ENCODE peak calls at places on chromosomes 7 and 10, in four cellular contexts. B is GM12878, H is HepG2, Z is K562. P is an unnamed sample.

GRCh38 chr10:118101501-118101900 is 54.8 kb upstream of the RAB11FIP2 start:
- DNase-seq in Z (no peak), B (no peak), H (no peak), P (no peak)

GRCh38 chr7:157429001-157429679 is 92.3 kb downstream of the DNAJB6 start:
- DNase-seq in B (no peak), H (no peak), Z (no peak), P (no peak)

GRCh38 chr10:67612577-67613537 is 83.1 kb downstream of the CTNNA3 start:
- DNase-seq in H (no peak), Z (no peak), B (peak; percentile 59), P (no peak)

GRCh38 chr10:86958109-86958830 is at the start of gene SNCG:
- DNase-seq in Z (peak; percentile 83), H (no peak), B (no peak), P (peak; percentile 36)

GRCh38 chr10:5545778-5546710 is 21.3 kb downstream of the CALML3 start:
- DNase-seq in H (no peak), B (no peak), Z (peak; percentile 54), P (peak; percentile 46)

GRCh38 chr10:109902992-109903947 is 20.0 kb downstream of the XPNPEP1 start:
- DNase-seq in B (no peak), H (no peak), Z (no peak), P (no peak)

GRCh38 chr10:1054684-1055083 is 1.5 kb upstream of the WDR37 start:
- DNase-seq in Z (no peak), H (no peak), B (no peak), P (peak; percentile 26)

GRCh38 chr7:139691253-139691781 is 86.5 kb downstream of the HIPK2 start:
- DNase-seq in H (no peak), B (no peak), Z (no peak), P (no peak)

GRCh38 chr10:71837085-71837827 is 13.8 kb downstream of the PSAP start:
- DNase-seq in B (no peak), Z (peak; percentile 70), H (peak; percentile 57), P (peak; percentile 65)

GRCh38 chr7:111006691-111007090 is 84.2 kb upstream of the LRRN3 start:
- DNase-seq in B (no peak), Z (no peak), H (no peak), P (no peak)

GRCh38 chr10:12782537-12782936 is 219.0 kb downstream of the CCDC3 start:
- DNase-seq in Z (peak; percentile 63), H (peak; percentile 29), B (no peak), P (peak; percentile 76)

GRCh38 chr7:42945821-42946615 is 13.8 kb downstream of the MRPL32 start:
- DNase-seq in H (no peak), B (no peak), Z (peak; percentile 94), P (no peak)

GRCh38 chr7:141915565-141915964 is 634 bp upstream of the OR9A4 start:
- DNase-seq in H (no peak), B (no peak), Z (no peak), P (no peak)

GRCh38 chr7:2471022-2471329 is 5.2 kb downstream of the GRIFIN start:
- DNase-seq in Z (no peak), H (no peak), B (no peak), P (no peak)

GRCh38 chr10:30556189-30556588 is 73.4 kb downstream of the LYZL2 start:
- DNase-seq in B (no peak), H (no peak), Z (no peak), P (no peak)

GRCh38 chr7:30136339-30136738 is 1.6 kb downstream of the MTURN start:
- DNase-seq in H (no peak), Z (no peak), B (no peak), P (no peak)

GRCh38 chr10:97456034-97456685 is 10.2 kb downstream of the ZDHHC16 start:
- DNase-seq in B (no peak), H (no peak), Z (no peak), P (no peak)

GRCh38 chr10:6406220-6407033 is 173.6 kb downstream of the PRKCQ start:
- DNase-seq in Z (peak; percentile 21), B (no peak), H (peak; percentile 8), P (peak; percentile 21)

GRCh38 chr7:149692557-149692982 is 80.8 kb downstream of the ZNF467 start:
- DNase-seq in B (no peak), H (no peak), Z (no peak), P (no peak)

GRCh38 chr10:63522129-63522687 is 1.0 kb downstream of the REEP3 start:
- DNase-seq in B (no peak), Z (no peak), H (no peak), P (no peak)

GRCh38 chr7:136405931-136406777 is 429.0 kb upstream of the MTPN start:
- DNase-seq in B (no peak), H (peak; percentile 43), Z (peak; percentile 77), P (peak; percentile 73)

GRCh38 chr7:45624392-45624760 is 50.2 kb downstream of the ADCY1 start:
- DNase-seq in B (no peak), H (no peak), Z (no peak), P (no peak)

GRCh38 chr7:100532165-100533022 is 6.6 kb upstream of the AGFG2 start:
- DNase-seq in Z (peak; percentile 79), B (no peak), H (no peak), P (no peak)

GRCh38 chr10:24777191-24777590 is 53.5 kb upstream of the ARHGAP21 start:
- DNase-seq in H (no peak), B (no peak), Z (no peak), P (no peak)

GRCh38 chr7:52507546-52507945 is 527.9 kb upstream of the POM121L12 start:
- DNase-seq in H (no peak), Z (no peak), B (no peak), P (no peak)

GRCh38 chr7:46281071-46281470 is 360.0 kb upstream of the IGFBP3 start:
- DNase-seq in H (no peak), B (no peak), Z (no peak), P (no peak)

GRCh38 chr10:106560925-106561640 is 603.4 kb downstream of the SORCS1 start:
- DNase-seq in B (no peak), Z (no peak), H (no peak), P (no peak)

GRCh38 chr7:158816995-158817394 is 12.3 kb downstream of the ESYT2 start:
- DNase-seq in H (no peak), Z (peak; percentile 58), B (no peak), P (no peak)

GRCh38 chr7:1458676-1459511 is at the start of gene MICALL2:
- DNase-seq in H (peak; percentile 49), Z (peak; percentile 86), B (no peak), P (peak; percentile 38)

GRCh38 chr7:1459512-1459892 is 232 bp upstream of the MICALL2 start:
- DNase-seq in H (peak; percentile 94), B (peak; percentile 78), Z (peak; percentile 99), P (peak; percentile 100)

GRCh38 chr7:1461640-1462375 is 2.5 kb upstream of the MICALL2 start:
- DNase-seq in H (no peak), Z (peak; percentile 60), B (no peak), P (no peak)

GRCh38 chr7:1459930-1460756 is 873 bp upstream of the MICALL2 start:
- DNase-seq in Z (peak; percentile 55), B (no peak), H (no peak), P (no peak)

DNA sequence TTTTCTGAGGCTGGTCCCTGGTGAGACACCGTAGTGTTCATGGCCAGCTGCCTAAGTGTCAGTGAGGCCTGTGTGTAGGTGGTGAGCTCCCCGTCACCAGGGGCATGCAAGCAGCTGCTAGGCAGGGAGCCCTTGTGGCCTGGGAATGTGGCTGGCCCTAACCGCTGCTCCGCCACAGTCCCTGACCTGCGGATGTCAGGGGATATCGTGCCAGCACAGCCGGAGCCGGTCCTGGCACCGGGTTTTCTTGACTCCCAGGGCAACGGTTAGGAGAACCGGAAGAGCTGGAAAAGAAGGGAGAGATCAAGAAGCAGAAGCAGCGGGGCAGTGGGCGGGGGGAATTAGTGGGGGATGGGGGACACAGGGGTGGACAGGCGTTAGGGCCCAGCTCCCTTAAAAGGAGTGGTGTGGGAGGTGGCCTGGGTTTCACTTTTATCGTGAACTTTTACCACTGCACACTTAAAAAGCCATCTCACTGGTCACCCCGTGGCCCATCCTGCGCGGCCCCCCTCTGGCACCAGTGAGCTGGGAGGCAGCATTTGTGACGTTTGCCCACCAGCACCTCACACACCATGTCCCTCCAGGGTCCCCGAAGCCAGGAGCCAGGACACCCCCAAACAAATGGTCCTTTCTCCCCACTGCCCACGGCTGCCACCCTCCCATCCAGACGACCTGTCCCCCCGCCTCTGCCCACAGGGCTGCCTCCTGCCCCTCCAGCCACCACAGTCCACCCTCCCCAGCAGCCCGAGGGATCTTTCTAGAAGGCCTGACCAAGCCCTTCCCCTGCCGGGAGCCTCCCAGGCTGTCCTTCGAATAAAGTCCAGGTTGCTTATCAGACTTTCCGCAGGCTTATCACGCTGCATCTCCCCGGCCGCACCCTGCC is 1.7 kb upstream of the MICALL2 start:
- DNase-seq in Z (peak; percentile 91), H (peak; percentile 73), B (no peak), P (no peak)
- TF ChIP-seq SP1 in Z (peak; percentile 94), H (no peak), B (no peak), P (no peak)

GRCh38 chr10:79017882-79018550 is 50.8 kb upstream of the ZMIZ1 start:
- DNase-seq in H (no peak), B (no peak), Z (no peak), P (no peak)

GRCh38 chr10:79013406-79013805 is 55.4 kb upstream of the ZMIZ1 start:
- DNase-seq in B (no peak), Z (no peak), H (no peak), P (no peak)

GRCh38 chr10:79018591-79019011 is 50.2 kb upstream of the ZMIZ1 start:
- DNase-seq in B (no peak), H (no peak), Z (no peak), P (no peak)

GRCh38 chr10:79012567-79012966 is 56.2 kb upstream of the ZMIZ1 start:
- DNase-seq in Z (no peak), B (no peak), H (no peak), P (no peak)

DNA sequence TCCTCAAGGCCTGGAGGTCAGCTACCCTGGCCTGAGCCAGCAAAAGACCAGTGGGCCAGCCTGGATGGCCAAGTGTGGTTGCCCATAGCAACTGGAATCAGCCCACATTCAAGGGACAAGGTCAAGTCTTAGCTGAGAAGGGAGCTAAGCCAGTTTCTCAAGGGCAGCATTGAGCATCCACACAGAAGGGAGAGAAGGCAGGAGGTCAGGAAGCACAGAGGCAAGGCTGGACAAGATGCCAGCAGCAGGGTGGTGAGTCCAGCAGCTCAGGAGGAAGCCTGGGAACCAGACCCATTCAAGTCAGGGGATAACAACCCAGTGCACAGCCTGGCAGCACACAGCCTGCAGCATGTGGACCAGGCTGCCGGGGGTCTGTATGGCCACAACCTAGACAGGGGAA is 54.0 kb upstream of the ZMIZ1 start:
- DNase-seq in B (no peak), Z (no peak), H (no peak), P (no peak)
- TF ChIP-seq FOXK2 in B (no peak), Z (no peak), H (no peak), P (no peak)

DNA sequence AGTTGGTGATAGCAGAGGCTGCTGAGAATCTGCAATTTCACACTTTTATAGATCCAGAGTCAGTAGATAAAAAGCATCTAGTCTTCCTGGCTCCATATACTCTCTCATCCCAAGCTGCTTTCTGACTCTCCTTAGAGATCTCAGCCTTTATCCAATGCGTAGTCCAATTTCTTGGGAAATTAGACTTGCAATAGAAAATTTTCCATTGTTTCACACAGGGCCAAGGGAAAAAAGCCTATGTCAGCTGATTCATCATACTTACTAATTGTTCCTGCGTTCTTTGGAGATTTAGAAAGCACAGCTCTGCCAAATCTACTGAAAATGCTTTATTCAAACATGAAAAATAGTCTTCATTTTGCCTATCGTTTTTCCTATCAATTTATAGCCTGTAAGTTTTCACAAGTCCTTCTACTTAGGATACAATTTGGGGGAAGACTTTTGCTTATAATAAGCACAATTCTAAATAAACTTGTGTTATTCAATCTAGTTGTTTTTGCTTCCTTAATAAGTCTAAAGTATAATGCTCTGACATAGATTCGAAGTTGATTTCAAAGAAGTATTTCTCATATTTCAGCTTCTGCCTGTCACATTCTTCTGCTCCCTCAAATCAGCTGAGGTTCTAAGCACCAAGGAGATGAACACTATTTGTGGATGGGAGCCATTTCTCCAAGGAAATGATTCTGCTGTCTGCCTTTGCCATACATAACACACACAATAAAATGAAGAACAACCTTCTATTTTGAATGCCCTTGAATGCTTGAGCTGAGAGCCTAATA is 165.4 kb downstream of the ADAM12 start:
- DNase-seq in H (no peak), Z (no peak), B (no peak), P (no peak)
- TF ChIP-seq SP1 in H (no peak), Z (no peak), B (no peak), P (no peak)

GRCh38 chr7:129949292-129950133 is 3.2 kb downstream of the UBE2H start:
- DNase-seq in H (peak; percentile 81), B (peak; percentile 37), Z (no peak), P (no peak)
- TF ChIP-seq FOXK2 in H (no peak), B (no peak), Z (no peak), P (no peak)